ENCODE peak calls at places on chromosomes 16 and 17, in six cellular contexts. M is hippocampal formation, A is AG09309, E is T-cell, O is DMS79, T is coronary artery. L is an unnamed sample.

GRCh38 chr17:71986886-71987285 is 133.9 kb upstream of the SOX9 start:
- DNase-seq in T (no peak), M (no peak), O (no peak), E (no peak), A (no peak), L (no peak)

GRCh38 chr16:2033057-2033911 is 6.6 kb downstream of the NHERF2 start:
- DNase-seq in O (no peak), M (peak), A (no peak), E (no peak), T (peak), L (peak)

GRCh38 chr17:73705594-73705993 is 61.3 kb upstream of the SDK2 start:
- DNase-seq in M (no peak), O (no peak), A (peak), E (no peak), T (no peak), L (peak)

GRCh38 chr17:80892900-80893603 is 98.6 kb upstream of the CHMP6 start:
- DNase-seq in M (no peak), T (no peak), O (no peak), A (peak), E (no peak), L (no peak)

GRCh38 chr17:79748296-79749099 is 17.8 kb downstream of the ENPP7 start:
- DNase-seq in A (no peak), E (no peak), M (no peak), T (no peak), O (no peak), L (no peak)

GRCh38 chr16:12311309-12311708 is 334.8 kb downstream of the SNX29 start:
- DNase-seq in T (no peak), A (no peak), O (no peak), E (no peak), M (no peak), L (peak)

GRCh38 chr16:86531193-86531550 is 20.8 kb downstream of the FOXF1 start:
- DNase-seq in M (peak), E (no peak), O (no peak), A (no peak), T (no peak), L (no peak)

GRCh38 chr16:48963306-48963705 is 318.3 kb downstream of the CBLN1 start:
- DNase-seq in O (no peak), T (no peak), M (no peak), A (no peak), E (no peak), L (peak)

GRCh38 chr16:4704491-4704890 is 11.1 kb downstream of the NUDT16L1 start:
- DNase-seq in A (no peak), E (no peak), T (no peak), O (no peak), M (no peak), L (no peak)

GRCh38 chr17:55433029-55433628 is 11.5 kb upstream of the MMD start:
- DNase-seq in T (no peak), M (no peak), E (no peak), A (no peak), O (no peak), L (peak)

GRCh38 chr16:69182730-69183416 is 4.1 kb upstream of the SNTB2 start:
- DNase-seq in T (no peak), A (no peak), O (peak), M (no peak), E (no peak), L (no peak)

GRCh38 chr16:50735629-50736122 is 6.2 kb upstream of the CYLD start:
- DNase-seq in T (no peak), M (no peak), A (no peak), E (no peak), O (no peak), L (no peak)

GRCh38 chr16:66934138-66934838 is at the start of gene CIAO2B:
- DNase-seq in M (peak), A (peak), O (no peak), E (peak), T (peak), L (peak)

GRCh38 chr17:58391302-58391984 is 25.9 kb downstream of the RNF43 start:
- DNase-seq in A (no peak), T (no peak), E (no peak), M (no peak), O (peak), L (peak)

GRCh38 chr16:70805380-70805779 is 4.4 kb upstream of the VAC14 start:
- DNase-seq in M (no peak), E (no peak), A (no peak), O (no peak), T (no peak), L (no peak)

GRCh38 chr16:88804552-88805339 is 1.2 kb downstream of the CDT1 start:
- DNase-seq in O (peak), A (no peak), E (no peak), T (no peak), M (no peak), L (peak)

GRCh38 chr16:23905027-23905426 is 69.2 kb downstream of the PRKCB start:
- DNase-seq in T (no peak), A (peak), E (no peak), O (no peak), M (no peak), L (peak)

GRCh38 chr16:11686713-11687112 is 18.5 kb downstream of the SNN start:
- DNase-seq in A (no peak), E (no peak), O (no peak), M (no peak), T (no peak), L (no peak)

GRCh38 chr17:35520043-35520442 is 17.4 kb downstream of the SLFN12L start:
- DNase-seq in O (no peak), E (no peak), T (no peak), M (no peak), A (no peak), L (no peak)

GRCh38 chr17:67718325-67718941 is 697 bp downstream of the NOL11 start:
- DNase-seq in T (peak), A (no peak), O (no peak), E (no peak), M (no peak), L (peak)

GRCh38 chr16:89153848-89154271 is 17.7 kb upstream of the CDH15 start:
- DNase-seq in O (no peak), M (no peak), E (no peak), A (no peak), T (no peak), L (peak)

GRCh38 chr16:31487720-31488629 is 5.1 kb downstream of the SLC5A2 start:
- DNase-seq in O (peak), M (no peak), T (no peak), E (peak), A (no peak), L (peak)

GRCh38 chr16:306911-307370 is 24.0 kb downstream of the PDIA2 start:
- DNase-seq in E (no peak), M (no peak), T (no peak), A (no peak), O (peak), L (no peak)

GRCh38 chr16:86942469-86943175 is 364.3 kb downstream of the FOXL1 start:
- DNase-seq in O (no peak), A (peak), M (no peak), T (no peak), E (no peak), L (no peak)

GRCh38 chr17:71084219-71084618 is 914.9 kb downstream of the KCNJ2 start:
- DNase-seq in M (no peak), O (no peak), T (no peak), A (no peak), E (no peak), L (peak)